ENCODE peak calls at places on chromosome 18, in five cellular contexts. E, I, J, U and K are unnamed samples.

GRCh38 chr18:37617623-37618022 is 52.0 kb upstream of the CELF4 start:
- DNase-seq in J (no peak), E (no peak), I (no peak), U (no peak), K (no peak)

GRCh38 chr18:48680871-48681270 is 142.0 kb downstream of the CTIF start:
- DNase-seq in U (peak), I (no peak), J (no peak), E (peak), K (peak)

GRCh38 chr18:75915941-75916640 is 488.6 kb upstream of the SMIM21 start:
- DNase-seq in U (peak), J (no peak), E (no peak), I (peak), K (no peak)

GRCh38 chr18:76460482-76460881 is 34.6 kb downstream of the ZNF516 start:
- DNase-seq in J (no peak), U (no peak), E (no peak), I (no peak), K (no peak)

GRCh38 chr18:27004056-27004829 is 138.7 kb upstream of the AQP4 start:
- DNase-seq in U (no peak), J (no peak), I (peak), E (no peak), K (peak)

GRCh38 chr18:31432316-31432715 is 15.2 kb upstream of the DSG3 start:
- DNase-seq in J (no peak), U (no peak), E (no peak), I (no peak), K (no peak)

GRCh38 chr18:74541703-74542555 is 7.6 kb downstream of the CNDP1 start:
- DNase-seq in I (no peak), E (no peak), U (peak), J (no peak), K (peak)

GRCh38 chr18:29912351-29912750 is 1130.2 kb downstream of the DSC3 start:
- DNase-seq in J (no peak), I (no peak), E (no peak), U (no peak), K (no peak)

GRCh38 chr18:10559566-10560456 is 34.0 kb downstream of the NAPG start:
- DNase-seq in E (no peak), J (no peak), I (no peak), U (no peak), K (no peak)

GRCh38 chr18:36265035-36265434 is 32.5 kb upstream of the FHOD3 start:
- DNase-seq in U (no peak), J (no peak), I (no peak), E (no peak), K (no peak)

GRCh38 chr18:44744206-44745180 is 63.8 kb downstream of the SETBP1 start:
- DNase-seq in J (no peak), I (no peak), E (no peak), U (peak), K (peak)

GRCh38 chr18:11994708-11995444 is 13.6 kb downstream of the IMPA2 start:
- DNase-seq in U (no peak), I (no peak), J (no peak), E (peak), K (no peak)

GRCh38 chr18:12254137-12254819 is at the start of gene CIDEA:
- DNase-seq in I (no peak), J (no peak), E (peak), U (no peak), K (no peak)

GRCh38 chr18:55235094-55235461 is 275.8 kb upstream of the CCDC68 start:
- DNase-seq in I (no peak), U (no peak), J (no peak), E (no peak), K (no peak)

GRCh38 chr18:53380063-53380639 is 844.3 kb downstream of the MBD2 start:
- DNase-seq in I (peak), J (no peak), E (no peak), U (no peak), K (peak)

GRCh38 chr18:76476665-76477561 is 18.1 kb downstream of the ZNF516 start:
- DNase-seq in E (no peak), J (no peak), I (no peak), U (no peak), K (no peak)

GRCh38 chr18:70578480-70578879 is 289.6 kb downstream of the SOCS6 start:
- DNase-seq in U (no peak), I (no peak), E (no peak), J (no peak), K (no peak)

GRCh38 chr18:47150824-47151366 is 595 bp upstream of the HDHD2 start:
- DNase-seq in E (no peak), U (peak), I (no peak), J (no peak), K (no peak)